ENCODE peak calls at places on chromosomes 2 and 18, in eight cellular contexts. B, G, F, M, T, A, J and W are unnamed samples.
A peak's percentile ranks its signal among the peaks of the same experiment; 100 is the strongest.

GRCh38 chr2:178109813-178110212 is 2.4 kb upstream of the RBM45 start:
- DNase-seq in G (peak; percentile 63), M (peak; percentile 10), T (no peak), A (peak; percentile 63), B (no peak), J (no peak), F (no peak), W (peak; percentile 77)

GRCh38 chr2:232402518-232402917 is 4.1 kb upstream of the ALPG start:
- DNase-seq in B (no peak), A (no peak), G (no peak), T (no peak), M (no peak), F (no peak), J (no peak), W (no peak)

GRCh38 chr18:77271720-77272481 is 22.3 kb downstream of the GALR1 start:
- DNase-seq in J (no peak), B (no peak), T (no peak), G (peak; percentile 42), F (no peak), A (no peak), M (no peak), W (no peak)

GRCh38 chr18:71287268-71287667 is 998.4 kb downstream of the SOCS6 start:
- DNase-seq in B (no peak), J (no peak), G (peak; percentile 2), F (no peak), A (no peak), M (no peak), T (no peak), W (no peak)

GRCh38 chr2:117693651-117694050 is 120.8 kb upstream of the DDX18 start:
- DNase-seq in A (no peak), T (no peak), B (no peak), G (no peak), F (no peak), M (no peak), J (no peak), W (no peak)

GRCh38 chr2:102082591-102083586 is 59.7 kb upstream of the IL1R1 start:
- DNase-seq in B (no peak), T (no peak), M (peak; percentile 66), F (no peak), J (peak; percentile 84), G (peak; percentile 96), A (no peak), W (peak; percentile 40)

GRCh38 chr2:217160103-217160502 is 300.2 kb upstream of the TNP1 start:
- DNase-seq in J (peak; percentile 16), A (no peak), T (no peak), B (no peak), M (no peak), G (no peak), F (no peak), W (no peak)

GRCh38 chr18:79872423-79872822 is 74.7 kb downstream of the KCNG2 start:
- DNase-seq in T (no peak), J (no peak), M (no peak), A (no peak), F (no peak), B (no peak), G (no peak), W (no peak)

GRCh38 chr2:128988326-128988725 is 669.7 kb upstream of the HS6ST1 start:
- DNase-seq in A (no peak), B (no peak), G (no peak), J (no peak), M (no peak), F (no peak), T (no peak), W (no peak)

GRCh38 chr2:18516112-18516511 is 44.3 kb downstream of the RDH14 start:
- DNase-seq in A (no peak), M (no peak), B (no peak), J (no peak), G (peak; percentile 79), F (no peak), T (no peak), W (no peak)

GRCh38 chr2:10901160-10901559 is 10.6 kb upstream of the KCNF1 start:
- DNase-seq in A (no peak), G (peak; percentile 40), B (peak; percentile 35), M (no peak), J (no peak), F (peak; percentile 38), T (no peak), W (no peak)

GRCh38 chr2:143819190-143819735 is 690.0 kb downstream of the ARHGAP15 start:
- DNase-seq in B (no peak), F (no peak), G (no peak), T (no peak), J (no peak), M (no peak), A (no peak), W (no peak)

GRCh38 chr2:166104773-166105172 is 23.0 kb downstream of the SCN1A start:
- DNase-seq in A (no peak), B (no peak), F (no peak), J (no peak), T (no peak), G (no peak), M (no peak), W (no peak)

GRCh38 chr18:64403784-64404498 is 255.1 kb upstream of the LINC00305 start:
- DNase-seq in M (no peak), B (no peak), F (no peak), J (no peak), G (no peak), T (no peak), A (peak; percentile 62), W (no peak)

GRCh38 chr18:40769786-40770185 is 1185.2 kb upstream of the PIK3C3 start:
- DNase-seq in T (no peak), G (no peak), B (no peak), F (no peak), M (no peak), J (no peak), A (no peak), W (no peak)

GRCh38 chr2:33475381-33476099 is 909 bp upstream of the RASGRP3 start:
- DNase-seq in T (peak; percentile 54), M (peak; percentile 78), A (peak; percentile 93), J (peak; percentile 72), F (peak; percentile 85), G (peak; percentile 76), B (peak; percentile 78), W (peak; percentile 66)

GRCh38 chr2:1965726-1966125 is 221.4 kb upstream of the PXDN start:
- DNase-seq in A (no peak), B (no peak), M (no peak), G (no peak), F (no peak), T (no peak), J (no peak), W (no peak)

GRCh38 chr2:26568076-26568890 is 72.9 kb downstream of the CIB4 start:
- DNase-seq in J (no peak), G (no peak), B (no peak), A (no peak), M (no peak), F (no peak), T (no peak), W (no peak)

GRCh38 chr18:58175122-58175687 is 131.2 kb downstream of the NEDD4L start:
- DNase-seq in G (no peak), M (no peak), J (no peak), T (no peak), B (no peak), A (no peak), F (no peak), W (no peak)
- TF ChIP-seq CTCF in G (no peak), M (no peak), J (no peak), T (no peak), B (no peak), A (no peak), F (peak; percentile 18), W (no peak)

DNA sequence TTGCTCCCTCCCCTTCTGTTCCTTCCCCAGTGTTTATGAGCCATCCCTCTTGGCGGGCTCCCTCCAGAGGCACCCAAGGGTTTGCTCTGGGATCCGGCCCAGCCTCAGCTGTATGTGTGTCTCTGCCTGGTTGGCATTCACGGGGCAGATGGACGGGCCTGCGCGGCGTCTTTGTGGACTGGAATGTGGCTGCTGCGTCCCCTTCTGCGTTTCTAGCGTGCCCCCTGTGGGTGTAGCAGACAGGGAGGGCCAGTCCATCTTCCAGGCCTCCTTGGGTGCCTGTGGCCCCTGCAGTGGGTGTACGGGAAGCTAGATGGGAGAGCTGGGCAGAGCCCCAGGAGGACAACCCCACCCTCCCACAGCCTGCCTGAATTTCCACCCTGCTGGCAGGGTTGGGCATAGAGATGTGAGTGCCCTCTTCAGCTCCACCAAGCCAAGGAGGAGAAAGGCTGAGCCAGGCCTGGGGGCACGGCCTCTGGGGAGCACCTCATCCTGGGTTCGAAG is 15.7 kb downstream of the GPC1 start:
- DNase-seq in T (no peak), B (no peak), G (no peak), A (no peak), M (no peak), J (no peak), F (no peak), W (no peak)
- TF ChIP-seq CTCF in T (no peak), B (no peak), G (no peak), A (no peak), M (no peak), J (no peak), F (no peak), W (no peak)

GRCh38 chr2:206831442-206831995 is 66.1 kb downstream of the FASTKD2 start:
- DNase-seq in G (no peak), A (no peak), T (no peak), J (no peak), F (no peak), B (no peak), M (no peak), W (no peak)
- TF ChIP-seq CTCF in G (no peak), A (no peak), T (no peak), J (no peak), F (no peak), B (no peak), M (no peak), W (no peak)

DNA sequence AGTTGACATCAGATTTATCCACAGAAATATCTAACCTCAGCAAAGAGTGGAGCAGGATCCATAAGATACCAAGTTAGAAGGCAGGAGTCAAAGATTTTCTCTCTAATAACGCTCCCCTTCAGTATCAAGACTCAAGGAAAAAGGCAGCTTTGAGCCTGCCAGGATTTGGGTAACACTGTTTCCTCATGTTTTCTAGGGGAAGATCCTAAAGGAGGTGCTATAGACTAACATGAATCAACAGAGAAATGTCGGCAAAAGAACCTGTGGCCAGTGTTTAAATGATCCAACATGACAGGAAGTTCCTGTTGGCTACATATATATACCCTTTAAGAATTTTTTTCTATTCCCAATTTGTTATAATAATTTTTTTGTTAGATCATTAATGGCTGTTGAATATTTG is 402.3 kb downstream of the TGIF1 start:
- DNase-seq in T (no peak), M (no peak), G (no peak), B (no peak), J (no peak), F (no peak), A (no peak), W (no peak)
- TF ChIP-seq CTCF in T (no peak), M (no peak), G (no peak), B (no peak), J (no peak), F (no peak), A (no peak), W (no peak)